ENCODE peak calls at places on chromosomes 2 and 18, in six cellular contexts. T, L, J, U, Z and K are unnamed samples.
A peak's percentile ranks its signal among the peaks of the same experiment; 100 is the strongest.

GRCh38 chr2:189086710-189087109 is 92.9 kb downstream of the COL5A2 start:
- DNase-seq in T (peak; percentile 67), L (peak; percentile 63), J (peak; percentile 91), U (no peak), Z (no peak), K (no peak)

GRCh38 chr18:9711361-9712129 is 3.4 kb downstream of the RAB31 start:
- DNase-seq in T (no peak), L (no peak), J (no peak), U (no peak), Z (no peak), K (peak; percentile 53)

GRCh38 chr2:171158036-171158789 is 2.5 kb downstream of the TLK1 start:
- DNase-seq in T (no peak), L (no peak), J (no peak), U (no peak), Z (no peak), K (no peak)

GRCh38 chr18:8257851-8258434 is 351.3 kb upstream of the RAB12 start:
- DNase-seq in T (no peak), L (no peak), J (no peak), U (no peak), Z (no peak), K (no peak)

GRCh38 chr18:74116628-74117554 is 30.7 kb downstream of the FBXO15 start:
- DNase-seq in T (no peak), L (peak; percentile 47), J (peak; percentile 72), U (peak; percentile 19), Z (no peak), K (peak; percentile 69)

GRCh38 chr2:26462511-26463251 is 15.2 kb downstream of the OTOF start:
- DNase-seq in T (no peak), L (peak; percentile 66), J (peak; percentile 63), U (peak; percentile 20), Z (no peak), K (peak; percentile 37)

GRCh38 chr2:132392211-132392610 is 24.4 kb upstream of the GPR39 start:
- DNase-seq in T (no peak), L (no peak), J (no peak), U (no peak), Z (no peak), K (no peak)

GRCh38 chr2:237995036-237995435 is 28.2 kb downstream of the UBE2F start:
- DNase-seq in T (no peak), L (no peak), J (no peak), U (no peak), Z (no peak), K (no peak)

GRCh38 chr18:29892960-29893558 is 1149.5 kb downstream of the DSC3 start:
- DNase-seq in T (no peak), L (no peak), J (peak; percentile 14), U (no peak), Z (no peak), K (no peak)

GRCh38 chr2:241179894-241180293 is 8.6 kb upstream of the ANO7 start:
- DNase-seq in T (no peak), L (no peak), J (no peak), U (no peak), Z (no peak), K (peak; percentile 51)

GRCh38 chr18:34998677-34999076 is 42.5 kb upstream of the MAPRE2 start:
- DNase-seq in T (no peak), L (no peak), J (no peak), U (no peak), Z (no peak), K (no peak)

GRCh38 chr2:26184555-26185303 is 11.8 kb downstream of the GAREM2 start:
- DNase-seq in T (no peak), L (no peak), J (peak; percentile 83), U (no peak), Z (no peak), K (peak; percentile 85)

GRCh38 chr18:59993560-59993959 is 93.8 kb downstream of the PMAIP1 start:
- DNase-seq in T (no peak), L (no peak), J (no peak), U (no peak), Z (no peak), K (no peak)

GRCh38 chr2:94774851-94775250 is 96.4 kb upstream of the TEKT4 start:
- DNase-seq in T (no peak), L (no peak), J (no peak), U (no peak), Z (no peak), K (no peak)

GRCh38 chr2:10226032-10226724 is 76.5 kb upstream of the HPCAL1 start:
- DNase-seq in T (no peak), L (no peak), J (no peak), U (no peak), Z (peak; percentile 3), K (no peak)

GRCh38 chr2:1910562-1911256 is 166.4 kb upstream of the PXDN start:
- DNase-seq in T (no peak), L (no peak), J (peak; percentile 3), U (no peak), Z (no peak), K (no peak)
- TF ChIP-seq CTCF in T (peak; percentile 22), L (no peak), J (no peak), U (peak; percentile 29), Z (no peak), K (no peak)

GRCh38 chr2:232315049-232315922 is 63.3 kb upstream of the ALPP start:
- DNase-seq in T (peak; percentile 52), L (peak; percentile 5), J (no peak), U (peak; percentile 86), Z (no peak), K (peak; percentile 91)
- TF ChIP-seq CTCF in T (peak; percentile 11), L (no peak), J (no peak), U (peak; percentile 67), Z (no peak), K (peak; percentile 70)

GRCh38 chr2:62467100-62467474 is 38.9 kb downstream of the TMEM17 start:
- DNase-seq in T (no peak), L (no peak), J (no peak), U (no peak), Z (no peak), K (no peak)

GRCh38 chr2:62469114-62469513 is 36.9 kb downstream of the TMEM17 start:
- DNase-seq in T (no peak), L (no peak), J (no peak), U (no peak), Z (no peak), K (no peak)

GRCh38 chr2:62465741-62466500 is 40.1 kb downstream of the TMEM17 start:
- DNase-seq in T (no peak), L (no peak), J (no peak), U (no peak), Z (no peak), K (no peak)

GRCh38 chr2:62466501-62466854 is 39.5 kb downstream of the TMEM17 start:
- DNase-seq in T (no peak), L (no peak), J (no peak), U (no peak), Z (no peak), K (no peak)

DNA sequence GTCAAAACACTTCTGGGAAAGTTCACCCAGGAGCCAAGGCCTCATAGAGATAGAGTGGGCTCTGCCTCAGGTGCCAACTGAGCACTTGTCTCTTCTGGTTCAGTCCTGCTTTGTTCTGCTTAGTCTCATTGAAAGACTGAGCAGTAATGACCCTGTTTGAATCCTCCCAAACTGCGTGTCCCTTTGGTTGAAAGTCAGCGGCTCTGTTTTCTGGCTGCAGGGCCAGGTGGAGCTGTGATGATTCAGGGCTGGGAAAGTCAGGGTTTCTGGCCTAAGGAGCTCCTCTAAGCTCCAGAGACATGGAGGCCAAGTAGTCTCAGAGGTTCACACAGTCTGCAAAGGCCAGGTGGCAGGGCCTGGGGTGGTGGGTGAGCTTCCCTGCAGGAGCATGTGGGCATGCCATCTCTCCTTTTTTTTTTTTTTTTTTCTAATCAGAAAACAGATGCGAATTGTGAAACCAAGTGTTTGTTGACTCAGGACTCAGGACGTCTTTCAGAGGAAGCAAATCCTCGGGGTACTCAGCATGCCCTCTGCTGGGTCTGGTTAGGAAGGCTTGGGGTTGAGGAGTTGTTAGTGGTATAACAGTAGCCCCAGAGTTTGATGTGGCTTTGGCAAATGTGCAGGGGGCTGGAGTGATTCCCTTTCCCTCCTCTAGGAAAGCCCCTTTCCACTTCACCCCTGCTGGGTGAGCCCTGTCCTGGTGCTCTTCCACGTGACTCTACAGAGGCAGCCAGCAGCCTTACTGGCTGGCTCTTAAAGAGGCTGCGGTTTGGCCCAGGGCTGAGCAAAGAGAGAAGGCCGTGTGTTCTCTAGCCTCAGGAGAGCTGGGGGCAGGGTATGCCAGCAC is 38.3 kb downstream of the TMEM17 start:
- DNase-seq in T (no peak), L (no peak), J (peak; percentile 82), U (no peak), Z (no peak), K (no peak)
- TF ChIP-seq CTCF in T (peak; percentile 12), L (no peak), J (peak; percentile 42), U (no peak), Z (no peak), K (no peak)

DNA sequence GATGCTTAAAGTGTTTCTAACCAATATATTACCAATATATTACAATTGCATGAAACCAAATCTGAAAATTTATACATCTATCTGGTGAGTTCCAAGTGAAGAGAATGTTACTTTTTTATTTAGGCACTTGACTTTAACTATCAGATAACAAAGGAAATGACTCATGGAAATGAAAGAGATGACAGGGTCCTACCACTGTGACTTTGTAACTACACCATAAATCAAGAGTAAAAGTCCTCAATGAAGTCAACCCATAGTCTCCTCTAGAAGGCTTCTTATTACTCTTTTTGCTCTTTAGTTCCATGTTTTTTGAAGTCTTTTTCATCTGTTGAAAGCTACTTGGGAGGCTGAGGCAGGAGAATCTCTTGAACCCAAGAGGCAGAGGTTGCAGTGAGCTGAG is 545.0 kb upstream of the PIK3C3 start:
- DNase-seq in T (no peak), L (no peak), J (no peak), U (no peak), Z (no peak), K (no peak)
- TF ChIP-seq CTCF in T (no peak), L (no peak), J (no peak), U (no peak), Z (no peak), K (no peak)

GRCh38 chr2:217995741-217996141 is 7.1 kb downstream of the TNS1 start:
- DNase-seq in T (no peak), L (no peak), J (peak; percentile 82), U (no peak), Z (no peak), K (no peak)

GRCh38 chr2:217993055-217993645 is 9.6 kb downstream of the TNS1 start:
- DNase-seq in T (no peak), L (peak; percentile 60), J (peak; percentile 92), U (no peak), Z (no peak), K (no peak)

GRCh38 chr2:217994776-217995274 is 8.0 kb downstream of the TNS1 start:
- DNase-seq in T (peak; percentile 67), L (peak; percentile 88), J (peak; percentile 77), U (no peak), Z (no peak), K (no peak)

GRCh38 chr2:217992061-217992460 is 10.7 kb downstream of the TNS1 start:
- DNase-seq in T (no peak), L (no peak), J (no peak), U (no peak), Z (no peak), K (no peak)

GRCh38 chr2:217993817-217994459 is 8.9 kb downstream of the TNS1 start:
- DNase-seq in T (no peak), L (no peak), J (peak; percentile 65), U (peak; percentile 56), Z (peak; percentile 51), K (peak; percentile 75)
- TF ChIP-seq CTCF in T (peak; percentile 78), L (peak; percentile 87), J (peak; percentile 91), U (peak; percentile 85), Z (no peak), K (peak; percentile 83)